ENCODE peak calls at places on chromosomes 7 and 10, in nine cellular contexts. V is Peyer's patch, O is heart left ventricle, A is IMR-90, S is ovary, N is adrenal gland, J is prostate gland, K is suprapubic skin, C is right lobe of liver. T is an unnamed sample.

GRCh38 chr10:127151981-127152699 is 44.3 kb downstream of the INSYN2A start:
- DNase-seq in N (no peak), S (no peak), J (no peak), O (no peak), A (peak), V (no peak), K (no peak), C (peak), T (no peak)

GRCh38 chr7:63925626-63926460 is 72.8 kb upstream of the ZNF722 start:
- DNase-seq in S (peak), A (no peak), N (peak), K (no peak), V (peak), O (peak), J (peak), C (peak), T (peak)

GRCh38 chr10:88081457-88082054 is 218.1 kb downstream of the PTEN start:
- DNase-seq in K (no peak), S (no peak), N (no peak), C (no peak), J (no peak), O (no peak), A (no peak), V (no peak), T (no peak)

GRCh38 chr7:108460964-108461363 is 4.7 kb upstream of the NRCAM start:
- DNase-seq in K (no peak), V (no peak), S (no peak), O (no peak), A (no peak), C (no peak), J (no peak), N (no peak), T (no peak)

GRCh38 chr7:128078309-128078708 is 47.1 kb upstream of the LRRC4 start:
- DNase-seq in J (no peak), A (no peak), N (no peak), S (no peak), V (no peak), C (no peak), K (no peak), O (no peak), T (no peak)

GRCh38 chr7:139731802-139732470 is 45.9 kb downstream of the HIPK2 start:
- DNase-seq in A (peak), V (peak), O (peak), C (peak), J (peak), S (peak), N (peak), K (peak), T (no peak)

GRCh38 chr7:7707756-7708310 is 10.6 kb downstream of the RPA3 start:
- DNase-seq in C (no peak), S (no peak), O (no peak), V (no peak), K (no peak), J (no peak), A (peak), N (no peak), T (no peak)

GRCh38 chr7:121832347-121832746 is 40.6 kb upstream of the PTPRZ1 start:
- DNase-seq in S (no peak), V (no peak), A (no peak), C (no peak), J (no peak), O (no peak), K (no peak), N (no peak), T (peak)

GRCh38 chr10:122152544-122152943 is 118.6 kb upstream of the BTBD16 start:
- DNase-seq in V (no peak), A (peak), N (peak), S (peak), J (peak), C (no peak), O (peak), K (peak), T (peak)

GRCh38 chr10:57303567-57303966 is 942.5 kb upstream of the ZWINT start:
- DNase-seq in V (no peak), J (no peak), K (no peak), O (no peak), N (no peak), C (no peak), S (no peak), A (no peak), T (no peak)

GRCh38 chr7:116601426-116601825 is 70.6 kb upstream of the MET start:
- DNase-seq in C (no peak), N (no peak), O (no peak), V (no peak), A (no peak), S (no peak), J (no peak), K (no peak), T (no peak)

GRCh38 chr7:27179503-27180430 is 5.3 kb downstream of the HOXA11 start:
- DNase-seq in V (no peak), S (no peak), C (peak), K (peak), A (peak), N (peak), J (peak), O (no peak), T (peak)

GRCh38 chr10:94397549-94398370 is 4.6 kb upstream of the TBC1D12 start:
- DNase-seq in O (no peak), A (peak), V (no peak), S (no peak), J (no peak), K (no peak), N (no peak), C (no peak), T (no peak)

GRCh38 chr7:90262438-90262837 is 17.5 kb downstream of the CFAP69 start:
- DNase-seq in V (no peak), O (no peak), C (no peak), N (no peak), A (peak), J (no peak), K (no peak), S (no peak), T (no peak)

GRCh38 chr10:1573981-1574380 is 163.3 kb downstream of the ADARB2 start:
- DNase-seq in V (no peak), A (no peak), N (no peak), S (no peak), K (no peak), J (no peak), C (no peak), O (no peak), T (no peak)

GRCh38 chr7:45882465-45882810 is 5.8 kb upstream of the IGFBP1 start:
- DNase-seq in S (no peak), A (no peak), V (no peak), N (no peak), K (no peak), C (no peak), J (no peak), O (no peak), T (no peak)

GRCh38 chr10:4351723-4352565 is 474.1 kb upstream of the AKR1E2 start:
- DNase-seq in K (no peak), N (no peak), S (no peak), O (no peak), A (peak), C (no peak), J (no peak), V (no peak), T (no peak)

GRCh38 chr7:135811513-135811912 is 62.9 kb upstream of the FAM180A start:
- DNase-seq in A (peak), O (no peak), C (no peak), K (no peak), J (no peak), S (no peak), N (no peak), V (no peak), T (no peak)

GRCh38 chr10:76763360-76763759 is 874.2 kb downstream of the KCNMA1 start:
- DNase-seq in V (no peak), A (no peak), K (no peak), J (no peak), N (no peak), S (no peak), O (no peak), C (no peak), T (no peak)

GRCh38 chr7:84022686-84023308 is 171.8 kb downstream of the SEMA3A start:
- DNase-seq in S (no peak), N (no peak), A (peak), J (no peak), O (no peak), K (no peak), C (no peak), V (no peak), T (no peak)

GRCh38 chr10:924524-924859 is 7.0 kb downstream of the LARP4B start:
- DNase-seq in A (no peak), K (no peak), S (no peak), J (no peak), O (no peak), N (no peak), C (no peak), V (peak), T (no peak)

GRCh38 chr7:55192718-55193117 is 172.4 kb upstream of the LANCL2 start:
- DNase-seq in A (peak), C (no peak), J (no peak), O (no peak), S (no peak), K (no peak), N (no peak), V (no peak), T (no peak)

GRCh38 chr7:91941450-91941849 is 788 bp downstream of the AKAP9 start:
- DNase-seq in J (peak), S (no peak), O (peak), N (peak), K (no peak), A (peak), C (peak), V (peak), T (no peak)

GRCh38 chr7:2754912-2755311 is 66.9 kb downstream of the AMZ1 start:
- DNase-seq in K (no peak), V (no peak), S (no peak), C (no peak), O (no peak), A (no peak), J (no peak), N (no peak), T (no peak)

GRCh38 chr7:2661096-2661449 is 26.9 kb upstream of the AMZ1 start:
- DNase-seq in J (no peak), V (no peak), O (no peak), A (no peak), S (peak), K (no peak), N (no peak), C (no peak), T (peak)

GRCh38 chr7:155206286-155207020 is 91.2 kb upstream of the INSIG1 start:
- DNase-seq in S (peak), N (peak), C (peak), O (peak), J (no peak), K (no peak), V (peak), A (peak), T (peak)

GRCh38 chr7:41786943-41787342 is 84.1 kb upstream of the INHBA start:
- DNase-seq in J (no peak), K (no peak), S (no peak), N (no peak), C (no peak), V (no peak), O (no peak), A (no peak), T (no peak)

GRCh38 chr10:34811968-34812514 is 3.1 kb downstream of the PARD3 start:
- DNase-seq in J (no peak), S (no peak), V (no peak), A (peak), N (no peak), O (no peak), C (no peak), K (no peak), T (no peak)

GRCh38 chr10:130954326-130954905 is 357.1 kb downstream of the TCERG1L start:
- DNase-seq in K (no peak), V (no peak), O (no peak), J (no peak), S (no peak), N (no peak), A (no peak), C (no peak), T (peak)

GRCh38 chr10:84360634-84361365 is 32.4 kb downstream of the CCSER2 start:
- DNase-seq in O (no peak), K (no peak), N (no peak), J (no peak), V (no peak), S (no peak), A (peak), C (no peak), T (no peak)

GRCh38 chr10:127945335-127945734 is 38.4 kb downstream of the PTPRE start:
- DNase-seq in N (peak), C (no peak), J (peak), S (no peak), V (no peak), K (no peak), O (peak), A (peak), T (no peak)

GRCh38 chr7:129222064-129222463 is 2.8 kb upstream of the AHCYL2 start:
- DNase-seq in V (no peak), J (no peak), C (no peak), S (no peak), O (no peak), N (no peak), K (no peak), A (no peak), T (no peak)

DNA sequence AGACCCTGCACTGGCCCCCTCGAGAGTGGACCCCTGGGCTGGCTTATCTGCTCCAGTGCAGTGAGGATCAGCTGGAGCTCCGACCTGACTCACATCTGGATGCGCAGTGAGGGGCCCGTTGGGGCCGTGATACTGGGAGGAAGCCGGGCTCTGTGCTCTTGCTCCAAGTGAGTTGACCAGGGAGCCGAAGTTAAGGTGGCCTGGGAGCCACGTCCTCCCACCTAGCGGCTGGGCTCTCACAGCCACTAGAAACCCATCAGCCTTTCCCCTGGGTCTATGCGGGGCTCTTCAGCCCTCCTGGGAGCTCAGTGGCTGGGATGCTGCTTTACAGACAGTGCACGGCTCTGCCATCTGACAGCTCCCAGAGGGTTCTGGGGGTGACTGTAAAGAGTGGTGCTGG is 9.1 kb downstream of the ALKBH4 start:
- DNase-seq in N (no peak), K (no peak), J (no peak), S (no peak), O (no peak), V (no peak), A (no peak), C (no peak), T (no peak)
- TF ChIP-seq POLR2A in N (no peak), K (no peak), J (no peak), S (no peak), O (no peak), V (no peak), A (no peak), C (no peak), T (no peak)

GRCh38 chr10:133308431-133309110 is at the start of the genes TUBGCP2 and ZNF511:
- DNase-seq in N (peak), C (peak), K (peak), A (peak), S (peak), O (peak), V (peak), J (peak), T (peak)
- TF ChIP-seq CTCF in N (no peak), C (peak), K (no peak), A (peak), S (no peak), O (no peak), V (peak), J (peak), T (no peak)

GRCh38 chr7:73438547-73439245 is 5.1 kb downstream of the FZD9 start:
- DNase-seq in C (no peak), J (no peak), A (no peak), K (no peak), S (no peak), O (no peak), N (peak), V (no peak), T (no peak)
- TF ChIP-seq POLR2A in C (no peak), J (no peak), A (no peak), K (no peak), S (no peak), O (no peak), N (no peak), V (no peak), T (no peak)

GRCh38 chr7:123285076-123285700 is 85.4 kb upstream of the SLC13A1 start:
- DNase-seq in J (no peak), K (no peak), S (no peak), V (no peak), O (no peak), A (no peak), N (no peak), C (no peak), T (no peak)
- TF ChIP-seq CTCF in J (no peak), K (no peak), S (no peak), V (no peak), O (no peak), A (no peak), N (no peak), C (no peak), T (no peak)

GRCh38 chr7:143900230-143900766 is 1.7 kb downstream of the TCAF1 start:
- DNase-seq in O (no peak), C (peak), V (no peak), S (no peak), K (no peak), A (peak), J (no peak), N (peak), T (no peak)

GRCh38 chr7:143898810-143899209 is 3.2 kb downstream of the TCAF1 start:
- DNase-seq in N (no peak), J (no peak), K (no peak), S (no peak), C (no peak), A (no peak), V (no peak), O (no peak), T (no peak)

GRCh38 chr7:143906176-143906575 is 4.2 kb upstream of the TCAF1 start:
- DNase-seq in K (no peak), N (no peak), J (no peak), V (no peak), C (no peak), O (no peak), S (peak), A (no peak), T (no peak)

GRCh38 chr7:143901360-143901709 is 641 bp downstream of the TCAF1 start:
- DNase-seq in N (no peak), V (no peak), S (peak), A (peak), C (peak), K (no peak), O (peak), J (peak), T (peak)

GRCh38 chr7:143901710-143902587 is at the start of gene TCAF1:
- DNase-seq in S (peak), K (peak), N (peak), C (peak), V (peak), O (peak), J (peak), A (peak), T (peak)
- TF ChIP-seq POLR2A in S (peak), K (peak), N (peak), C (peak), V (peak), O (no peak), J (peak), A (peak), T (no peak)

DNA sequence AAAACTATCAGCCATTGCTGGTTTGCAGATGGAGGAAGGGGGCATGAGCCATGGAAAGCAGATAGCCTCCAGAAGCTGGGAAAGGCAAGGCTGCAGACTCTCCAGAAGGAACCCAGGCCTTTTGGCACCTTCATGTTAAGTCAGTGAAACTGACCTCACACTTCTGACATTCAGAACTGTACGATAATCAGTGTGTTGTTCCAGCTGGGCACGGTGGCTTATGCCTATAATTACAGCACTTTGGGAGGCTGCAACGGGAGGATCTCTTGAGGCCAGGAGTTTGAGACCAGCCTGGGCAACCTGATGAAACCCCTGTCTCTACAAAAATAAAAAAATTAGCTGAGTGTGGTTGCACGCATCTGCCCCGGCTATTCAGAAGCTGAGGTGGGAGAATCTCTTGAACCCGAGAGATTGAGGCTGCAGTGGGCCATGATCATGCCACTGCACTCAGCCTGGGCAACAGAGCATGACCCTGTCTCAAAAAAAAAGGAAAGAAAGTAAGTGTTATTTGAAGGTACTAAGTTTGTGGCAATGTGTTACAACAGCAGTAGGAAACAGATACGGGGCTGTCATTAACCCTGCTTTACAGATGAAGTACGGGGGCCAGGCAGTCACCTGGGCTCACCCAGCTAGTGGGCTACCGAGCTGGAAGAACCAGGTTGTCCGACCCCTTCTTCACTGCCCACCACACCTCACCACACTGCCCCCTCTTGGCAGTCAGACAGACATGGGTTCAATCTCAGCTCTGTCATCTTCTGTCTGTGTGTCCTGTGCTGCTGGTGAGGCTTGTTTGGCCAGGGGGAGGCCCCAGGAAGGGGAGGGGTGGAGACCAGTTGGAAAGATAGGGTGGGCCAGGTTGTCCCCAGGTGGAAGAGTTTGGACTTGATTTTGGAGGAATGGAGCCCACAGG is 18.3 kb downstream of the CHST3 start:
- DNase-seq in N (no peak), S (no peak), C (no peak), J (no peak), K (no peak), V (no peak), O (no peak), A (no peak), T (peak)
- TF ChIP-seq CTCF in N (no peak), S (no peak), C (no peak), J (no peak), K (no peak), V (no peak), O (no peak), A (no peak), T (no peak)

DNA sequence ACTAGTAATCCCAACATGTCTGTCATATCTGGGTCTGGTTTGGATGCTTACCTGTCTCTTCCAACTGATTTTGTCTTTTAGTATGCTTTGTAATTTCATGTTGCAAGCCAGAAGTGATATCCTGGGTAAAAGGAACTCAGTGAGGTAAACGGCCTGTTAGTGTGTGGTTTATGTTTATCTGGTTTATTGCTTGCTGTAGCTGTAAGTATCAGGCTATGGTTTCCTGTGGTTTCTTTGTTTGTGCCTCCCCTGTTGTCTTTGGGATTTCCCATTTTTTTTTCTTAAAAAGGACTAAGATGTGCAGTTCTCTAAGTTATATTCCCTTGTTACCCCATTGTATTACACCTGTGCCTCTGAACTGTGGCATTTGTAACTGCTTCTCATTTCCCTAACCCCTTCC is 323.5 kb upstream of the POM121L12 start:
- DNase-seq in N (no peak), S (no peak), J (no peak), O (no peak), V (no peak), C (no peak), K (no peak), A (no peak), T (no peak)
- TF ChIP-seq POLR2A in N (no peak), S (no peak), J (no peak), O (no peak), V (no peak), C (no peak), K (no peak), A (no peak), T (no peak)

DNA sequence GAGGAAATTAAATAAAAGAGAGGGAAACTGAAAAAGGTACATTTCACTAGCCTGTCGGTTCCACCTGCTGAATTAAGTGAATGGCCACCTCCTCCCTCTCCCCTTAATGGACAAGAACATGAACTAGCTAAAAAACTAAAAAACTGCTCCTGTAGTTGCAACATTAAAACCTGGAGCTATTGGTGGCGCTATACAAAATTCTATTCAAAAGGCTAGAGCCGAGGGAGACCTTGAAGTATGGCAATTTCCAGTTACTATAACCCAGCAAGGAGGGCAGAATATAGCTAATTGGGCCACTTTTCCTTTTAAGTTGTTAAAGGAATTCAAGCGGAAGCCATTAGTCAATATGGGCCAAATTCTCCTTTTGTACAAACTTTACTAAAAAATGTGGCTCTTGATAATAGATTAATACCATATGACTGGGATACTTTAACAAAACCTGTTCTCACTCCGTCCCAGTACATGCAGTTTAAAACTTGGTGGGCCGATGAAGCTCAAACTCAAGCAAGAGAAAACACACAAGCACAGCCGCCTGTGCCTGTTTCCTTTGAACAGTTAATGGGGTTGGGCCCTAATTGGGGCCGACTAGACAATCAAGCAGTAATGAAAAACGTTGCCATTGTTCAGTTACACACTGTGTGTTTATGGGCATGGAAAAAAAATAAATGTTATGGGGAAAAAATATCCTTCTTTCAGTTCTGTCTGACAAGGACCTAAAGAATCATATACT is 6.5 kb upstream of the CHST3 start:
- DNase-seq in A (no peak), J (no peak), S (no peak), C (no peak), N (no peak), K (no peak), V (no peak), O (no peak), T (no peak)
- TF ChIP-seq CTCF in A (peak), J (no peak), S (no peak), C (no peak), N (no peak), K (no peak), V (no peak), O (no peak), T (no peak)